ENCODE peak calls at places on chromosomes 2 and 18, in five cellular contexts. W is AG08396; H is activated CD4-positive, alpha-beta T cell treated with anti-CD3 and anti-CD28 coated beads, Interleukin-2, amount 50 U/mL, for 4 hours; I is H9; P is neural crest cell. D is an unnamed sample.

GRCh38 chr2:127067620-127068350 is 39.2 kb downstream of the BIN1 start:
- DNase-seq in W (peak; percentile 74), H (peak; percentile 60), I (peak; percentile 87), P (peak; percentile 49), D (peak; percentile 84)

GRCh38 chr2:132439703-132440398 is 23.2 kb downstream of the GPR39 start:
- DNase-seq in W (no peak), H (no peak), I (no peak), P (no peak), D (no peak)

GRCh38 chr2:47310801-47311560 is 92.0 kb upstream of the MSH2 start:
- DNase-seq in W (no peak), H (no peak), I (no peak), P (peak; percentile 14), D (no peak)

GRCh38 chr2:183227191-183227590 is 102.9 kb downstream of the NUP35 start:
- DNase-seq in W (no peak), H (no peak), I (no peak), P (no peak), D (no peak)

GRCh38 chr2:210611466-210611865 is 55.1 kb downstream of the CPS1 start:
- DNase-seq in W (no peak), H (no peak), I (no peak), P (no peak), D (no peak)

GRCh38 chr2:7829241-7829640 is 852.6 kb upstream of the ID2 start:
- DNase-seq in W (no peak), H (no peak), I (no peak), P (no peak), D (no peak)

GRCh38 chr2:175097297-175097696 is 70.7 kb downstream of the ATF2 start:
- DNase-seq in W (peak; percentile 81), H (no peak), I (no peak), P (no peak), D (no peak)

GRCh38 chr18:59696311-59697235 is 650 bp downstream of the CCBE1 start:
- DNase-seq in W (no peak), H (no peak), I (peak; percentile 74), P (peak; percentile 8), D (no peak)

GRCh38 chr18:32661486-32662299 is 111.1 kb downstream of the KLHL14 start:
- DNase-seq in W (no peak), H (no peak), I (no peak), P (no peak), D (no peak)

GRCh38 chr2:114068438-114068837 is 178.5 kb downstream of the ACTR3 start:
- DNase-seq in W (no peak), H (no peak), I (peak; percentile 34), P (peak; percentile 3), D (no peak)

GRCh38 chr2:160222546-160223281 is 22.6 kb upstream of the ITGB6 start:
- DNase-seq in W (no peak), H (no peak), I (no peak), P (no peak), D (no peak)

GRCh38 chr2:26477911-26478253 is at the start of gene OTOF:
- DNase-seq in W (peak; percentile 85), H (no peak), I (no peak), P (no peak), D (no peak)

GRCh38 chr18:54787616-54788015 is 40.7 kb upstream of the RAB27B start:
- DNase-seq in W (no peak), H (no peak), I (no peak), P (no peak), D (no peak)

GRCh38 chr2:36502081-36502480 is 95.9 kb downstream of the FEZ2 start:
- DNase-seq in W (no peak), H (no peak), I (no peak), P (no peak), D (no peak)

GRCh38 chr2:211745295-211746097 is 793.1 kb downstream of the ERBB4 start:
- DNase-seq in W (peak; percentile 56), H (no peak), I (peak; percentile 73), P (peak; percentile 36), D (no peak)

GRCh38 chr2:191976436-191976835 is 129.5 kb upstream of the CAVIN2 start:
- DNase-seq in W (peak; percentile 2), H (no peak), I (no peak), P (no peak), D (no peak)

GRCh38 chr2:183117226-183117625 is 7.0 kb upstream of the NUP35 start:
- DNase-seq in W (no peak), H (no peak), I (no peak), P (no peak), D (no peak)

GRCh38 chr2:188142636-188143035 is 149.0 kb upstream of the GULP1 start:
- DNase-seq in W (peak; percentile 16), H (no peak), I (no peak), P (no peak), D (no peak)

GRCh38 chr2:32678825-32679224 is 51.0 kb downstream of the TTC27 start:
- DNase-seq in W (peak; percentile 9), H (no peak), I (no peak), P (no peak), D (no peak)

GRCh38 chr18:71849407-71849806 is 694.7 kb downstream of the CBLN2 start:
- DNase-seq in W (no peak), H (no peak), I (peak; percentile 31), P (no peak), D (no peak)

GRCh38 chr2:127220807-127221527 is 868 bp upstream of the CYP27C1 start:
- DNase-seq in W (peak; percentile 12), H (no peak), I (peak; percentile 64), P (peak; percentile 25), D (no peak)

GRCh38 chr2:62383843-62384242 is 122.2 kb downstream of the TMEM17 start:
- DNase-seq in W (no peak), H (no peak), I (no peak), P (no peak), D (no peak)

GRCh38 chr2:64565949-64566705 is 42.0 kb downstream of the AFTPH start:
- DNase-seq in W (no peak), H (no peak), I (no peak), P (no peak), D (no peak)

GRCh38 chr2:62808554-62808953 is 103.0 kb downstream of the EHBP1 start:
- DNase-seq in W (no peak), H (no peak), I (no peak), P (no peak), D (no peak)